ENCODE peak calls at places on chromosomes 7 and 10, in five cellular contexts. R is MM.1S, A is PC-3, L is GM23248, O is SK-N-SH. G is an unnamed sample.

GRCh38 chr10:94084344-94084743 is 90.6 kb downstream of the PLCE1 start:
- DNase-seq in R (no peak), A (no peak), L (no peak), O (no peak), G (no peak)

GRCh38 chr7:147570390-147570789 is 1020.2 kb upstream of the C7orf33 start:
- DNase-seq in R (no peak), A (peak; percentile 96), L (no peak), O (no peak), G (no peak)

GRCh38 chr10:49381111-49381900 is 14.6 kb downstream of the DRGX start:
- DNase-seq in R (no peak), A (no peak), L (no peak), O (no peak), G (no peak)

GRCh38 chr10:131277969-131278368 is 33.6 kb downstream of the TCERG1L start:
- DNase-seq in R (no peak), A (no peak), L (no peak), O (peak; percentile 14), G (no peak)

GRCh38 chr10:11795101-11795920 is 27.8 kb upstream of the PROSER2 start:
- DNase-seq in R (no peak), A (no peak), L (no peak), O (no peak), G (no peak)

GRCh38 chr7:112433289-112433688 is 17.0 kb upstream of the IFRD1 start:
- DNase-seq in R (peak; percentile 57), A (peak; percentile 31), L (no peak), O (no peak), G (no peak)

GRCh38 chr10:114151486-114151885 is 22.5 kb downstream of the CCDC186 start:
- DNase-seq in R (no peak), A (peak; percentile 81), L (peak; percentile 93), O (no peak), G (no peak)

GRCh38 chr7:38463277-38464224 is 167.6 kb downstream of the AMPH start:
- DNase-seq in R (peak; percentile 94), A (peak; percentile 27), L (peak; percentile 66), O (no peak), G (no peak)

GRCh38 chr7:116528008-116528789 is 3.4 kb downstream of the CAV1 start:
- DNase-seq in R (peak; percentile 27), A (peak; percentile 85), L (peak; percentile 98), O (peak; percentile 21), G (no peak)

GRCh38 chr10:124157286-124157685 is 63.9 kb upstream of the CHST15 start:
- DNase-seq in R (no peak), A (no peak), L (peak; percentile 8), O (no peak), G (no peak)

GRCh38 chr7:51300762-51301674 is 15.6 kb downstream of the COBL start:
- DNase-seq in R (no peak), A (no peak), L (no peak), O (no peak), G (no peak)

GRCh38 chr7:150847536-150847935 is 4.8 kb upstream of the AOC1 start:
- DNase-seq in R (no peak), A (no peak), L (no peak), O (no peak), G (no peak)

GRCh38 chr7:28921822-28922221 is 36.3 kb downstream of the TRIL start:
- DNase-seq in R (peak; percentile 60), A (peak; percentile 81), L (peak; percentile 83), O (peak; percentile 84), G (peak; percentile 80)

GRCh38 chr10:78339251-78339650 is 305.6 kb downstream of the RPS24 start:
- DNase-seq in R (no peak), A (no peak), L (no peak), O (no peak), G (no peak)

GRCh38 chr7:107703872-107704271 is 40.1 kb upstream of the CBLL1 start:
- DNase-seq in R (no peak), A (no peak), L (no peak), O (no peak), G (no peak)

GRCh38 chr7:139674752-139675126 is 103.1 kb downstream of the HIPK2 start:
- DNase-seq in R (no peak), A (no peak), L (no peak), O (no peak), G (no peak)

GRCh38 chr7:139675127-139676110 is 102.4 kb downstream of the HIPK2 start:
- DNase-seq in R (no peak), A (no peak), L (peak; percentile 55), O (no peak), G (no peak)

GRCh38 chr7:139671967-139672366 is 105.8 kb downstream of the HIPK2 start:
- DNase-seq in R (no peak), A (peak; percentile 83), L (no peak), O (no peak), G (no peak)

GRCh38 chr7:139673762-139674161 is 104.0 kb downstream of the HIPK2 start:
- DNase-seq in R (no peak), A (no peak), L (no peak), O (no peak), G (no peak)

GRCh38 chr7:139673230-139673629 is 104.6 kb downstream of the HIPK2 start:
- DNase-seq in R (no peak), A (peak; percentile 23), L (no peak), O (peak; percentile 61), G (no peak)
- TF ChIP-seq EZH2phosphoT487 in R (no peak), A (no peak), L (no peak), O (no peak), G (no peak)

GRCh38 chr10:75165684-75166622 is 44.6 kb upstream of the VDAC2 start:
- DNase-seq in R (peak; percentile 84), A (no peak), L (no peak), O (peak; percentile 23), G (no peak)
- H3K4me1 ChIP-seq in R (peaks cover 17% of the 10 kb centered on the region), A (no peaks in the 10 kb centered on the region), L (peaks cover 8% of the 10 kb centered on the region), O (peaks cover 5% of the 10 kb centered on the region), G (no peaks in the 10 kb centered on the region)

GRCh38 chr10:102268333-102268999 is 23.1 kb downstream of the GBF1 start:
- DNase-seq in R (no peak), A (no peak), L (peak; percentile 68), O (no peak), G (no peak)
- H3K9ac ChIP-seq in R (no peak overlapping the region), A (no peak overlapping the region), L (peak overlapping the region; percentile 35), O (peak overlapping the region; percentile 3), G (no peak overlapping the region)

DNA sequence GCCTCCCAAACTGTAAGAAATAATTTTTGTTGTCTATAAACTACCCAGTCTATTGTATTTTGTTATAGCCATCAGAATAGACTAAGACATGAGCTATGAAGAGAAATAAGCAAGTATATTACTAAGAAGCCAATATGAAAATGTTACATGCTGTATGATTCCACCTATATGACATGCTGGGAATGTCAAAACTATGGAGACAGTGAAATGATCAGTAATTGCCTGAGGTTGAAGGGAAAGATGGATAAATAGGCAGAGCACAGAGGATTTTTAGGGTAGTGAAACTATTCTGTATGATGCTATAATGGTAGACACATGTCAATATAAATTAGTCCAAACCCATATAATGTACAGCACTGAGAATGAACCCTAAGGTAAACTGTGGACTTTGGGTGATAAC is 261.3 kb upstream of the PCDH15 start:
- DNase-seq in R (no peak), A (no peak), L (no peak), O (no peak), G (no peak)
- TF ChIP-seq EZH2phosphoT487 in R (no peak), A (no peak), L (no peak), O (no peak), G (no peak)

DNA sequence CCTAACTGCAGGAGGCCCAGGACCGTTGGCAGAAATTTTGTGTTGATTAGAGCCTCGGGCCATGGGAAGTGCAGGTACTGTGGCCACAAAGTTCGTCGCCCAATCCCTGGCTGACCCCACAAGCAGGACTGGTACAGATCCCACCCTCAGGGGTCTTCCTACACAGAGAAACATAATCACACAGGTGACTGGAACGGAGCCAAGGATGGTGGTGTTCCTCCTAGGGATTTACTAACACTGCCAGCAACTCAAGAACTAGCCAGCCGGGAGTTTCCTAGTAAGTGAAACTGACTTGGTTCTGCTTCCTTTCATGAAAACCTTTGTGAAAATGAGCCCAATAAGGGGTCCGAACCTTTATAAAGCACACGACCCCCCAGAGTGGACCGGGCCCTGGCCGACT is 5.7 kb downstream of the CUX1 start:
- DNase-seq in R (no peak), A (no peak), L (no peak), O (no peak), G (no peak)
- H3K4me1 ChIP-seq in R (no peaks in the 10 kb centered on the region), A (peaks cover 14% of the 10 kb centered on the region), L (no peaks in the 10 kb centered on the region), O (peaks cover 18% of the 10 kb centered on the region), G (peaks cover 45% of the 10 kb centered on the region)

DNA sequence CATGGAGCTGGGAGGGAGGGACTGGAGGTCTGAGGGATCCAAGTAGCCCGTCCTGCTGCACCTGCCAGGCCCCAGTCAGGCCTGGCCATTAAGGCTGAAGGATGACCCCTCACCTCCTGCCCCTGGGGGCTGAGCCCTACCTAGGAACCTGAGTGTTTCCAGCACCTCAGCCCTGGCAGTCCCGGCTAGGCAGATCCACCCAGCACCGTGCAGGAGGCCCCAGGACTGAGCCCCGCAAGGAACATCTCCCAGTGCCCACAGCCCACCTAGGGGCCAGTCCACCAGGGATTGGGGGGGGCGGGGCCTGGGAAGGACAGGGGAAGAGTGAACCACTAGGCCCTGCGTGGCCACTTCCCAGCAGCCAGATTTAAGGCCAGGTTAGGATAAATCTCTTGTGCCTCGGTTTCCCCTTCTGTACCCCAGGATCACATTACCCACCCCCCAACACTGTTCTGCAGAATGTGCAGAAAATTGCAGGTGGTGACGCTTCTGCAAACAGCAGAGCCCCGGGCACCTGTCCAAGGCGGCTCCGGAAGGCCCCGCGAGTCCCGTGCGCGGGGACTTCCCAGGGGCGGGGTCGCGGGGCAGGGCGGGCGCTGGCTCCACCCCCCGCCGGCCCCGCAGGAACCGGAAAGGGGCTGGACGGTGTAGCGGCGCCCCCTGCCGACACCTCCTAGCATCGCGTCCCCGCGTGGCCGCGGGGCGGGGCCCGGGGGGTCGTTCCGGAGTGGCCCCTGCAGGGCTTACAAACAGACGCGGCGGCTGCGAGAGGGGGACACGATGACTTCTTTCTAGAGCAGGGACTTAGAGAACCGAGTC is 55.9 kb downstream of the PWWP2B start:
- DNase-seq in R (peak; percentile 66), A (peak; percentile 81), L (peak; percentile 84), O (peak; percentile 100), G (peak; percentile 86)
- H3K9ac ChIP-seq in R (peak overlapping the region; percentile 40), A (peak overlapping the region; percentile 13), L (no peak overlapping the region), O (no peak overlapping the region), G (no peak overlapping the region)

GRCh38 chr10:30435068-30435422 is 1.1 kb downstream of the MAP3K8 start:
- DNase-seq in R (peak; percentile 40), A (no peak), L (peak; percentile 77), O (no peak), G (peak; percentile 37)

GRCh38 chr10:30434273-30435067 is 486 bp downstream of the MAP3K8 start:
- DNase-seq in R (peak; percentile 73), A (peak; percentile 42), L (peak; percentile 87), O (peak; percentile 81), G (peak; percentile 79)

GRCh38 chr10:30432631-30433285 is 1.2 kb upstream of the MAP3K8 start:
- DNase-seq in R (no peak), A (no peak), L (no peak), O (no peak), G (no peak)

GRCh38 chr10:30433779-30434272 is at the start of gene MAP3K8:
- DNase-seq in R (peak; percentile 85), A (peak; percentile 79), L (peak; percentile 93), O (peak; percentile 92), G (peak; percentile 93)

GRCh38 chr10:30433286-30433778 is 652 bp upstream of the MAP3K8 start:
- DNase-seq in R (peak; percentile 54), A (peak; percentile 61), L (peak; percentile 88), O (peak; percentile 78), G (peak; percentile 94)
- TF ChIP-seq EZH2phosphoT487 in R (no peak), A (no peak), L (no peak), O (no peak), G (no peak)

GRCh38 chr7:103867874-103868273 is 121.6 kb downstream of the RELN start:
- DNase-seq in R (no peak), A (no peak), L (no peak), O (no peak), G (no peak)
- H3K4me1 ChIP-seq in R (no peaks in the 10 kb centered on the region), A (no peaks in the 10 kb centered on the region), L (no peaks in the 10 kb centered on the region), O (no peaks in the 10 kb centered on the region), G (no peaks in the 10 kb centered on the region)

G was measured in neural progenitor cell.